ENCODE peak calls at places on chromosomes 11 and 22, in four cellular contexts. D is IMR-90, Z is tibial artery, M is fibroblast of lung. E is an unnamed sample. For H3K4me1, the result is how much of the 10 kb centered on the place peaks cover.

GRCh38 chr22:28435271-28435825 is 244.3 kb downstream of the TTC28 start:
- DNase-seq in D (no peak), Z (no peak), M (no peak), E (no peak)

GRCh38 chr11:30730011-30730410 is 143.9 kb upstream of the MPPED2 start:
- DNase-seq in M (no peak), Z (no peak), D (no peak), E (no peak)

GRCh38 chr22:22753526-22754267 is 109.3 kb downstream of the GGTLC2 start:
- DNase-seq in Z (peak), D (peak), M (peak), E (no peak)

GRCh38 chr22:37601540-37602442 is 6.8 kb upstream of the GGA1 start:
- DNase-seq in M (peak), D (peak), Z (no peak), E (no peak)

GRCh38 chr11:693415-693831 is 1.6 kb downstream of the DEAF1 start:
- DNase-seq in M (no peak), Z (no peak), D (no peak), E (no peak)

GRCh38 chr11:126133902-126134301 is 71.2 kb upstream of the CDON start:
- DNase-seq in D (no peak), Z (no peak), M (no peak), E (no peak)

GRCh38 chr11:61297341-61297740 is 2.2 kb upstream of the VWCE start:
- DNase-seq in D (peak), M (peak), Z (no peak), E (no peak)

GRCh38 chr11:36391062-36391461 is 95.0 kb downstream of the PRR5L start:
- DNase-seq in Z (no peak), M (no peak), D (no peak), E (peak)

GRCh38 chr22:46070215-46070721 is 80.1 kb upstream of the PPARA start:
- DNase-seq in D (peak), M (no peak), Z (peak), E (peak)

GRCh38 chr22:20758688-20759087 is 15.2 kb upstream of the SERPIND1 start:
- DNase-seq in M (no peak), Z (no peak), D (no peak), E (no peak)

GRCh38 chr11:73280606-73281005 is 8.5 kb downstream of the P2RY6 start:
- DNase-seq in D (no peak), M (no peak), Z (peak), E (peak)

GRCh38 chr11:102139081-102139498 is 28.8 kb downstream of the YAP1 start:
- DNase-seq in D (peak), Z (peak), M (peak), E (no peak)

GRCh38 chr11:17528181-17528691 is 16.0 kb downstream of the USH1C start:
- DNase-seq in Z (no peak), D (peak), M (peak), E (peak)

GRCh38 chr11:17591293-17591692 is 44.2 kb downstream of the OTOG start:
- DNase-seq in D (no peak), M (no peak), Z (peak), E (peak)

GRCh38 chr22:44244265-44244822 is 63.6 kb downstream of the PARVG start:
- DNase-seq in M (no peak), Z (no peak), D (no peak), E (no peak)

GRCh38 chr11:69878144-69878883 is 59.1 kb upstream of the FGF3 start:
- DNase-seq in M (no peak), Z (peak), D (no peak), E (no peak)

GRCh38 chr22:41779889-41780505 is 20.5 kb upstream of the CCDC134 start:
- DNase-seq in D (no peak), M (no peak), Z (no peak), E (no peak)

GRCh38 chr11:72353861-72354260 is 80.5 kb downstream of the CLPB start:
- DNase-seq in D (peak), M (no peak), Z (no peak), E (no peak)

GRCh38 chr22:22351366-22351765 is 106.8 kb downstream of the VPREB1 start:
- DNase-seq in M (no peak), Z (no peak), D (no peak), E (no peak)

GRCh38 chr22:43296279-43296902 is 46.8 kb downstream of the SCUBE1 start:
- DNase-seq in Z (no peak), M (no peak), D (no peak), E (peak)

GRCh38 chr11:501001-501682 is 5.9 kb downstream of the RNH1 start:
- DNase-seq in M (no peak), Z (no peak), D (no peak), E (no peak)

GRCh38 chr11:124896821-124897391 is 759 bp downstream of the ROBO4 start:
- DNase-seq in M (no peak), D (no peak), Z (peak), E (no peak)

GRCh38 chr11:64226507-64227051 is 505 bp downstream of the NUDT22 start:
- DNase-seq in M (no peak), D (no peak), Z (no peak), E (peak)

GRCh38 chr11:64224891-64225607 is 937 bp downstream of the TRPT1 start:
- DNase-seq in Z (no peak), D (no peak), M (no peak), E (no peak)

GRCh38 chr11:64224151-64224890 is 1.7 kb downstream of the TRPT1 start:
- DNase-seq in M (peak), D (no peak), Z (no peak), E (no peak)

GRCh38 chr11:64227405-64227956 is 1.4 kb downstream of the NUDT22 start:
- DNase-seq in D (no peak), Z (no peak), M (peak), E (peak)

DNA sequence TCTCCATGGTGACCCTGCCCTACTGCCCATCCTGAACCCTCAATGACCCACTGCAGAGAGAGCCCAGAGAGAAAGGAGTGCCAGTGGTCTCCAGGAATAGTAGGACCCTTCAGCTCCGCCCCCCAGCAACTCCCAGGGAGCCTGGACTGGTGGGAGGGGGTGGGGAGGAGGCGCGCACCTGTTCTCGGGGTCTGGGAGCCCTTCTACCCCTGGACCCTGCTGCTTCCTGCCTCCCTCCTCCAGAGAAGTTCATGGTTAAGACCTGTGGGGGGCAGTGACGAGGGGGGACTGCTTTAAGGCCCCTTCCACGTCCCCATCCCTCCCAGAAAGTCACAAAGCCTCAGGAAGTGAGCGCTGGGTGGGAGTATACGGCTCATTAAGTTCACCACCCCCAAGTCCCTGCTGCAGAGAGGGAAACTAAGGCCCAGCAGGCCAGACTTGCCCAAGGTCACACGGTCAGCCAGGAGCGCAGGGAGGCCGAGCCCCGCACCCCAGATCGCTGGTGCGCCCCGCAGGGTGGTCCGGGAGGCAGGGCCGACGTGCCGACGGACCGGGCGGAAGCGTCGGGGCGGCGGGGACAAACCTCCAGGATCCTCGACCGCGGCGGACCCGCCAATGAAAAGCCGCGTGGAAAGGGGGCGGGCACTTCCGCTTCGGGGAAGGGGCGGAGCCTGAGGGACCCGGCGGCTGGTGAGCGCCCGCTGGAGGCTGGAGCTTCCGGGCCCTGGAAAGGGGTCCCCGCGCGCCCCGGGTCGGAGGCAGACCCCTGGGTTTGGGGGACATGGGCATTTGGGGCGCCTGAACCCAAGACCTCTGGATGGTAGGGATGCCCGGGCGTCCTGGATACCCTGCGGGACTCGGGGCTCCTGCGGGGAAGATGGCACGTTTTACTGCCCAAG is at the start of the genes NUDT22 and TRPT1:
- DNase-seq in D (peak), Z (peak), M (peak), E (peak)
- H3K4me1 ChIP-seq in D (under half), Z (under half), M (under half), E (half or more)

GRCh38 chr11:68032003-68032402 is 1.5 kb downstream of the NDUFS8 start:
- DNase-seq in M (no peak), Z (no peak), D (no peak), E (no peak)

GRCh38 chr11:68028802-68029475 is 1.5 kb upstream of the NDUFS8 start:
- DNase-seq in D (peak), Z (no peak), M (peak), E (no peak)

GRCh38 chr11:68032997-68033707 is 2.7 kb downstream of the NDUFS8 start:
- DNase-seq in M (no peak), Z (no peak), D (no peak), E (peak)

GRCh38 chr11:68031136-68031459 is 617 bp downstream of the NDUFS8 start:
- DNase-seq in D (no peak), Z (no peak), M (peak), E (no peak)

DNA sequence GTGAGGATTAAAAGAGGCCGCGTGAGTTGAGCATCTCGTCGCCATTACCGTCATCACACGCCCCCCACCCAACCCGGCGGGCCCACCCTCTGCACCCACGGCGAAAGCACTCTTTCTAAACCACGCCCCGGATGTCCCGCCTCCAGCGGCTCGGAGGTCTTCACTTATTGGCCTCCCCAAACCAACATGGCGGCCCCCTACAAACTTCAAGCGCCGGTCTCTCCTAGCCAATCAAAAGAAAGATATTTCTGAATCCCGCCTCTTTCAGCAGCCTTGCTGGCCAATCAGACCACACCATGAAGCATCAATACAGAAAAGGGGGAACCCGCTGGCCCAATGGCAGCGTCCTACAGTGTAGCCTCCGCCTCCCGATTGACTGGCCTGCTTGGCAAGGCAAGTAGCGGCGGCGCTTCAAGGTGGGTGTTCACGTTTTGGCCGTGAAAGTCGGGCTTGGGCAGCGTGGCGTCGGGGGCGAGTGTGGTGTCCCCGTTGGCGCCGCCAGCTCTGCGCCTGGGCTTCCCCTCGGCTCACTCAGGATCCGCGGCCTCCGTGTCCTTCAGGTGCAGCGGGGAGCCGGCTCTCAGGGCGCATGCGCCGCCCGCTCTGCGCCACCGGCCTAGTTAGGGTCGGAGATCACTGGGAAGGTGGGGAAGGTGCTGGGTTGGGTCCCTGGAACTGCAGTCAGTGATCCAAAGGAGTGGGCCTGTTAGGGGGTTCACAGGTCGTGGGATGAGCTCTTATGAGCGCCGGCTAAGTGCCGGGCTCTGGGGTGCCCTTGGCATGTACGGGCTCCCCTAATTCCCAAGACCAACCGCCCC is at the start of gene NDUFS8:
- DNase-seq in M (peak), Z (peak), D (peak), E (peak)
- TF ChIP-seq CTCF in M (no peak), Z (no peak), D (no peak), E (no peak)

DNA sequence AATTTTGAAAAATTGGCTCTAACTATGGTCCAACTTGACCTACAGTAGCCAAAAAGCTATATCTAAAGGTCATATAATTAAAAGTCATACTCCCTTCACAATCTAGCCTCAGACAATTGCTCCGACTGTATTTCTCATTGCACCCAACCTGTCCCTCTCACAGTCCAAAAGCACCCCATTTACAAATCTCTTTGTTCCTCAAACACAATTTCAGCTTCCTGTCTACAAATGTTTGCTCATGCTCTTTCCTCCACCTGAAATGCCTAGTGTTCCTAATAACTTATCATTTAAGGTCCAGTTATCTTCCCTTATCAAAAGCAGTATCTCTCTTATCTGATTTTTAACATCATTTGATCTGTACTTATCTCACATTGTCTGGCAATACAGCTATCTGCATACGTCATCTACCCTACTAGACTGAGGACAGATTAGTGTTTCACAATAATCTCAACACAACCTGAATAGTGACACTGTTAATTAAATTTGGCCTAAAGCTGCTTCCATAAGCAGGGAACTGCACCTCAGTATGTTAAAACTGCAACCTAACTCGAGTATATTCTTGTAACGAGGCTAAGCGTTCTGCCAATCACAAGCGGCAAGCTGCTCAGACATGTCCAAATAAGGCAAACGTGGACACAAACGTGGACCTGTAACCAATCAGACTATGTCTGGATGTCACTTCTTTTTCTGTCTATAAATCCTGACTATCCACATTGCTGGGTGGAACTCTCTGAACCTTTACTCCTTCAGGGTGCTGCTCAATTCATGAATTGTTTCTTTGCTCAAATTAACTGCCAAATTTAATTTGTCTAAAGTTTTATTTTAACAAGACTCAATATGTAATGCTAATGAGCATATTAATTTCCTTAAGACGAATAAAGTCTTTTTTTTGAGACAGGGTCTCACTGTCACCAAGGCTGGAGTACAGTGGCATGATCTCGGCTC is 15.9 kb downstream of the PICALM start:
- DNase-seq in M (peak), Z (no peak), D (no peak), E (no peak)
- H3K4me1 ChIP-seq in M (under half), Z (under half), D (under half), E (half or more)

GRCh38 chr11:58856806-58857205 is 12.3 kb upstream of the GLYATL2 start:
- DNase-seq in Z (no peak), M (no peak), D (no peak), E (no peak)
- TF ChIP-seq CTCF in Z (no peak), M (no peak), D (no peak), E (no peak)

GRCh38 chr11:68384530-68385081 is 72.2 kb downstream of the LRP5 start:
- DNase-seq in M (no peak), D (no peak), Z (no peak), E (peak)
- H3K4me1 ChIP-seq in M (under half), D (under half), Z (under half), E (under half)

GRCh38 chr22:29691636-29692326 is 28.0 kb upstream of the CABP7 start:
- DNase-seq in D (no peak), Z (no peak), M (no peak), E (no peak)

GRCh38 chr22:29689201-29689871 is 30.5 kb upstream of the CABP7 start:
- DNase-seq in Z (no peak), D (no peak), M (no peak), E (no peak)

GRCh38 chr22:29692327-29692640 is 27.5 kb upstream of the CABP7 start:
- DNase-seq in D (no peak), Z (no peak), M (no peak), E (no peak)

GRCh38 chr22:29690481-29690880 is 29.3 kb upstream of the CABP7 start:
- DNase-seq in M (peak), D (no peak), Z (no peak), E (no peak)

DNA sequence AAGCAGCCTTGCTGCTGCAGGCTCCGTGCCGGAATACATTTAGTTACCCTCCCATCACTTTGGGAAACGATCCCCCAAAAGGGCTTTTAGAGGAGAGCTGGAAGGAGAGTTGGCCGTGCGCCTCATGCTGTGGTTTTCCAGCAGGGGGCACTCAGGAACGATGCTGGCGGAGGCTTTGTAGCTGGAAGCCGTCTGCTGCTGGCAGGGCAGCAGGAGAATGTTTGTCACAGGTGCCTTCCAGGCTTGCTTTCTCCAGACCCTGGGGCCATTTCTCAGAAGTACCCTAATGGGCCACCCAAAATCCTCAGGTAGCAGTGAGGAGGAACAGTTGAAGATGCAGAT is 30.0 kb upstream of the CABP7 start:
- DNase-seq in D (peak), M (peak), Z (no peak), E (peak)
- TF ChIP-seq CTCF in D (peak), M (peak), Z (peak), E (peak)